ENCODE peak calls at places on chromosomes 1 and 21, in ten cellular contexts. H, N, F, L, Q, B, E, Y, X and I are unnamed samples.

GRCh38 chr1:111746614-111746999 is 7.4 kb upstream of the INKA2 start:
- DNase-seq in H (no peak), N (no peak), F (no peak), L (no peak), Q (no peak), B (no peak), E (no peak), Y (no peak), X (no peak), I (no peak)

GRCh38 chr1:200880212-200880611 is 7.4 kb downstream of the GPR25 start:
- DNase-seq in H (no peak), N (peak; percentile 74), F (peak; percentile 42), L (no peak), Q (peak; percentile 21), B (peak; percentile 76), E (no peak), Y (no peak), X (no peak), I (no peak)

GRCh38 chr21:42617476-42617875 is 35.9 kb upstream of the PDE9A start:
- DNase-seq in H (no peak), N (no peak), F (no peak), L (peak; percentile 19), Q (no peak), B (no peak), E (no peak), Y (no peak), X (no peak), I (no peak)

GRCh38 chr1:7405844-7406500 is 365.1 kb upstream of the VAMP3 start:
- DNase-seq in H (no peak), N (no peak), F (no peak), L (no peak), Q (no peak), B (no peak), E (no peak), Y (no peak), X (no peak), I (no peak)

GRCh38 chr21:46151989-46152938 is 3.1 kb downstream of the FTCD start:
- DNase-seq in H (no peak), N (no peak), F (no peak), L (no peak), Q (no peak), B (no peak), E (no peak), Y (no peak), X (no peak), I (no peak)

GRCh38 chr1:1784933-1785332 is 6.7 kb upstream of the NADK start:
- DNase-seq in H (no peak), N (no peak), F (no peak), L (no peak), Q (no peak), B (no peak), E (no peak), Y (no peak), X (no peak), I (no peak)

GRCh38 chr1:11335417-11336070 is 62.5 kb downstream of the UBIAD1 start:
- DNase-seq in H (no peak), N (no peak), F (peak; percentile 81), L (no peak), Q (no peak), B (no peak), E (no peak), Y (no peak), X (no peak), I (no peak)

GRCh38 chr1:159821171-159821867 is 5.4 kb upstream of the SLAMF8 start:
- DNase-seq in H (no peak), N (peak; percentile 68), F (no peak), L (no peak), Q (no peak), B (peak; percentile 66), E (no peak), Y (no peak), X (no peak), I (peak; percentile 84)

GRCh38 chr1:33045814-33046213 is 9.1 kb upstream of the AK2 start:
- DNase-seq in H (no peak), N (no peak), F (no peak), L (no peak), Q (peak; percentile 88), B (no peak), E (no peak), Y (no peak), X (no peak), I (peak; percentile 35)

GRCh38 chr21:34775793-34776192 is 107.0 kb downstream of the CLIC6 start:
- DNase-seq in H (no peak), N (peak; percentile 65), F (no peak), L (no peak), Q (no peak), B (no peak), E (no peak), Y (no peak), X (no peak), I (no peak)

GRCh38 chr21:38643404-38644023 is 145.2 kb upstream of the ERG start:
- DNase-seq in H (no peak), N (no peak), F (no peak), L (no peak), Q (no peak), B (no peak), E (no peak), Y (no peak), X (no peak), I (no peak)

GRCh38 chr1:175146535-175147213 is 45.9 kb downstream of the KIAA0040 start:
- DNase-seq in H (peak; percentile 75), N (peak; percentile 46), F (peak; percentile 72), L (peak; percentile 41), Q (peak; percentile 65), B (peak; percentile 67), E (no peak), Y (peak; percentile 72), X (peak; percentile 50), I (peak; percentile 92)

GRCh38 chr1:7606096-7606495 is 165.0 kb upstream of the VAMP3 start:
- DNase-seq in H (no peak), N (no peak), F (no peak), L (no peak), Q (no peak), B (no peak), E (no peak), Y (no peak), X (no peak), I (no peak)

GRCh38 chr1:113210248-113210647 is 137.2 kb downstream of the LRIG2 start:
- DNase-seq in H (no peak), N (no peak), F (no peak), L (peak; percentile 84), Q (no peak), B (peak; percentile 69), E (no peak), Y (no peak), X (no peak), I (no peak)

GRCh38 chr21:32712641-32713040 is 15.2 kb downstream of the SYNJ1 start:
- DNase-seq in H (no peak), N (no peak), F (no peak), L (no peak), Q (no peak), B (no peak), E (no peak), Y (no peak), X (no peak), I (no peak)

GRCh38 chr1:72285074-72285425 is 2.7 kb upstream of the NEGR1 start:
- DNase-seq in H (no peak), N (no peak), F (no peak), L (no peak), Q (no peak), B (no peak), E (no peak), Y (no peak), X (no peak), I (peak; percentile 5)

GRCh38 chr1:54407201-54407956 is 1.2 kb upstream of the SSBP3 start:
- DNase-seq in H (peak; percentile 89), N (peak; percentile 95), F (peak; percentile 90), L (peak; percentile 82), Q (peak; percentile 94), B (peak; percentile 92), E (peak; percentile 80), Y (peak; percentile 34), X (peak; percentile 40), I (peak; percentile 98)

GRCh38 chr1:29356663-29357062 is 120.3 kb downstream of the PTPRU start:
- DNase-seq in H (no peak), N (no peak), F (no peak), L (no peak), Q (no peak), B (no peak), E (no peak), Y (no peak), X (no peak), I (no peak)

GRCh38 chr1:245256528-245256927 is 101.7 kb downstream of the KIF26B start:
- DNase-seq in H (no peak), N (no peak), F (no peak), L (no peak), Q (no peak), B (no peak), E (no peak), Y (no peak), X (no peak), I (no peak)

GRCh38 chr21:34061983-34062382 is 11.4 kb upstream of the MRPS6 start:
- DNase-seq in H (peak; percentile 42), N (no peak), F (no peak), L (no peak), Q (peak; percentile 37), B (peak; percentile 31), E (no peak), Y (no peak), X (no peak), I (peak; percentile 47)

GRCh38 chr21:16838330-16838729 is 674.5 kb upstream of the CXADR start:
- DNase-seq in H (no peak), N (peak; percentile 35), F (no peak), L (no peak), Q (no peak), B (peak; percentile 2), E (no peak), Y (no peak), X (no peak), I (no peak)

GRCh38 chr1:200130552-200130951 is 103.0 kb downstream of the NR5A2 start:
- DNase-seq in H (no peak), N (no peak), F (no peak), L (no peak), Q (no peak), B (peak; percentile 61), E (no peak), Y (no peak), X (no peak), I (no peak)

GRCh38 chr1:44030606-44031050 is 634 bp downstream of the SLC6A9 start:
- DNase-seq in H (peak; percentile 51), N (peak; percentile 55), F (peak; percentile 66), L (peak; percentile 48), Q (no peak), B (peak; percentile 53), E (no peak), Y (no peak), X (peak; percentile 52), I (peak; percentile 75)

GRCh38 chr1:180918519-180918918 is 5.8 kb downstream of the KIAA1614 start:
- DNase-seq in H (no peak), N (no peak), F (peak; percentile 37), L (no peak), Q (no peak), B (no peak), E (no peak), Y (no peak), X (no peak), I (no peak)

GRCh38 chr1:54883349-54884102 is 3.5 kb downstream of the DHCR24 start:
- DNase-seq in H (no peak), N (no peak), F (no peak), L (no peak), Q (no peak), B (no peak), E (peak; percentile 56), Y (no peak), X (no peak), I (no peak)

GRCh38 chr1:66343569-66344325 is 190.2 kb upstream of the SGIP1 start:
- DNase-seq in H (no peak), N (no peak), F (no peak), L (no peak), Q (no peak), B (no peak), E (no peak), Y (no peak), X (no peak), I (peak; percentile 97)

GRCh38 chr1:62621907-62622306 is 24.6 kb downstream of the ANGPTL3 start:
- DNase-seq in H (peak; percentile 70), N (peak; percentile 86), F (peak; percentile 54), L (no peak), Q (peak; percentile 89), B (peak; percentile 95), E (peak; percentile 90), Y (no peak), X (no peak), I (no peak)

GRCh38 chr1:43284065-43284464 is 1.3 kb downstream of the C1orf210 start:
- DNase-seq in H (no peak), N (no peak), F (no peak), L (no peak), Q (no peak), B (no peak), E (no peak), Y (no peak), X (no peak), I (no peak)